ENCODE peak calls at places on chromosomes 6 and 20, in ten cellular contexts. One of them, this sample, is unnamed.

GRCh38 chr20:23641936-23642751 is 4.4 kb upstream of the CST3 start:
- DNase-seq in Kasumi-1: peak; percentile 30
- DNase-seq in BE2C: peak; percentile 49
- DNase-seq in nephron progenitor cell: no peak
- DNase-seq in T-cell: no peak
- DNase-seq in NCI-H1694 treated with DMSO at 0.1 percent for 48 hours: no peak
- DNase-seq in SHP77: no peak
- DNase-seq in fibroblast of the aortic adventitia: peak; percentile 89
- DNase-seq in A172: peak; percentile 78
- DNase-seq in CD8-positive, alpha-beta T cell: no peak
- DNase-seq in this sample: peak; percentile 53

GRCh38 chr6:150478651-150479498 is 110.1 kb downstream of the IYD start:
- DNase-seq in Kasumi-1: no peak
- DNase-seq in SHP77: no peak
- DNase-seq in CD8-positive, alpha-beta T cell: no peak
- DNase-seq in BE2C: no peak
- DNase-seq in fibroblast of the aortic adventitia: no peak
- DNase-seq in nephron progenitor cell: no peak
- DNase-seq in A172: no peak
- DNase-seq in NCI-H1694 treated with DMSO at 0.1 percent for 48 hours: no peak
- DNase-seq in T-cell: no peak
- DNase-seq in this sample: no peak

GRCh38 chr6:116265081-116265829 is 11.4 kb upstream of the TSPYL4 start:
- DNase-seq in NCI-H1694 treated with DMSO at 0.1 percent for 48 hours: no peak
- DNase-seq in SHP77: peak; percentile 68
- DNase-seq in A172: peak; percentile 74
- DNase-seq in CD8-positive, alpha-beta T cell: no peak
- DNase-seq in nephron progenitor cell: no peak
- DNase-seq in Kasumi-1: no peak
- DNase-seq in BE2C: peak; percentile 41
- DNase-seq in fibroblast of the aortic adventitia: no peak
- DNase-seq in T-cell: no peak
- DNase-seq in this sample: no peak

GRCh38 chr6:87830834-87831374 is 128.9 kb upstream of the AKIRIN2 start:
- DNase-seq in SHP77: no peak
- DNase-seq in BE2C: no peak
- DNase-seq in NCI-H1694 treated with DMSO at 0.1 percent for 48 hours: no peak
- DNase-seq in fibroblast of the aortic adventitia: no peak
- DNase-seq in A172: no peak
- DNase-seq in T-cell: no peak
- DNase-seq in nephron progenitor cell: no peak
- DNase-seq in CD8-positive, alpha-beta T cell: no peak
- DNase-seq in Kasumi-1: no peak
- DNase-seq in this sample: no peak

GRCh38 chr20:25055711-25056492 is 2.0 kb downstream of the ACSS1 start:
- DNase-seq in nephron progenitor cell: no peak
- DNase-seq in SHP77: no peak
- DNase-seq in fibroblast of the aortic adventitia: no peak
- DNase-seq in T-cell: no peak
- DNase-seq in A172: peak; percentile 41
- DNase-seq in BE2C: no peak
- DNase-seq in NCI-H1694 treated with DMSO at 0.1 percent for 48 hours: no peak
- DNase-seq in CD8-positive, alpha-beta T cell: no peak
- DNase-seq in Kasumi-1: no peak
- DNase-seq in this sample: no peak

GRCh38 chr20:21388566-21388965 is 8.8 kb downstream of the NKX2-4 start:
- DNase-seq in NCI-H1694 treated with DMSO at 0.1 percent for 48 hours: no peak
- DNase-seq in Kasumi-1: no peak
- DNase-seq in CD8-positive, alpha-beta T cell: no peak
- DNase-seq in SHP77: no peak
- DNase-seq in A172: no peak
- DNase-seq in fibroblast of the aortic adventitia: no peak
- DNase-seq in T-cell: no peak
- DNase-seq in nephron progenitor cell: no peak
- DNase-seq in BE2C: no peak
- DNase-seq in this sample: no peak

GRCh38 chr6:1631251-1631650 is 21.5 kb downstream of the FOXC1 start:
- DNase-seq in BE2C: no peak
- DNase-seq in CD8-positive, alpha-beta T cell: no peak
- DNase-seq in A172: no peak
- DNase-seq in NCI-H1694 treated with DMSO at 0.1 percent for 48 hours: no peak
- DNase-seq in Kasumi-1: no peak
- DNase-seq in T-cell: no peak
- DNase-seq in nephron progenitor cell: no peak
- DNase-seq in fibroblast of the aortic adventitia: no peak
- DNase-seq in SHP77: no peak
- DNase-seq in this sample: no peak

GRCh38 chr6:24537771-24538385 is 43.1 kb downstream of the ALDH5A1 start:
- DNase-seq in SHP77: no peak
- DNase-seq in Kasumi-1: no peak
- DNase-seq in T-cell: no peak
- DNase-seq in CD8-positive, alpha-beta T cell: no peak
- DNase-seq in A172: no peak
- DNase-seq in BE2C: no peak
- DNase-seq in nephron progenitor cell: no peak
- DNase-seq in NCI-H1694 treated with DMSO at 0.1 percent for 48 hours: no peak
- DNase-seq in fibroblast of the aortic adventitia: no peak
- DNase-seq in this sample: no peak

GRCh38 chr6:4055420-4056041 is 23.4 kb downstream of the FAM217A start:
- DNase-seq in CD8-positive, alpha-beta T cell: no peak
- DNase-seq in T-cell: no peak
- DNase-seq in BE2C: peak; percentile 33
- DNase-seq in SHP77: peak; percentile 3
- DNase-seq in fibroblast of the aortic adventitia: peak; percentile 69
- DNase-seq in Kasumi-1: peak; percentile 55
- DNase-seq in nephron progenitor cell: no peak
- DNase-seq in NCI-H1694 treated with DMSO at 0.1 percent for 48 hours: peak; percentile 17
- DNase-seq in A172: peak; percentile 75
- DNase-seq in this sample: peak; percentile 78

GRCh38 chr20:35883341-35883777 is 70.9 kb downstream of the SCAND1 start:
- DNase-seq in nephron progenitor cell: peak; percentile 49
- DNase-seq in SHP77: no peak
- DNase-seq in A172: peak; percentile 19
- DNase-seq in BE2C: peak; percentile 30
- DNase-seq in NCI-H1694 treated with DMSO at 0.1 percent for 48 hours: no peak
- DNase-seq in CD8-positive, alpha-beta T cell: no peak
- DNase-seq in T-cell: no peak
- DNase-seq in fibroblast of the aortic adventitia: no peak
- DNase-seq in Kasumi-1: no peak
- DNase-seq in this sample: no peak

GRCh38 chr6:102488729-102489128 is 1095.2 kb downstream of the GRIK2 start:
- DNase-seq in Kasumi-1: peak; percentile 4
- DNase-seq in nephron progenitor cell: no peak
- DNase-seq in BE2C: no peak
- DNase-seq in CD8-positive, alpha-beta T cell: no peak
- DNase-seq in T-cell: no peak
- DNase-seq in fibroblast of the aortic adventitia: peak; percentile 0
- DNase-seq in A172: peak; percentile 38
- DNase-seq in NCI-H1694 treated with DMSO at 0.1 percent for 48 hours: no peak
- DNase-seq in SHP77: no peak
- DNase-seq in this sample: peak; percentile 13

GRCh38 chr6:56444855-56445254 is 197.5 kb upstream of the COL21A1 start:
- DNase-seq in T-cell: no peak
- DNase-seq in NCI-H1694 treated with DMSO at 0.1 percent for 48 hours: no peak
- DNase-seq in Kasumi-1: no peak
- DNase-seq in nephron progenitor cell: no peak
- DNase-seq in BE2C: no peak
- DNase-seq in SHP77: no peak
- DNase-seq in A172: no peak
- DNase-seq in CD8-positive, alpha-beta T cell: no peak
- DNase-seq in fibroblast of the aortic adventitia: no peak
- DNase-seq in this sample: no peak

GRCh38 chr6:11006060-11006459 is 38.0 kb downstream of the ELOVL2 start:
- DNase-seq in BE2C: no peak
- DNase-seq in fibroblast of the aortic adventitia: no peak
- DNase-seq in T-cell: no peak
- DNase-seq in Kasumi-1: no peak
- DNase-seq in nephron progenitor cell: no peak
- DNase-seq in CD8-positive, alpha-beta T cell: no peak
- DNase-seq in SHP77: peak; percentile 1
- DNase-seq in A172: no peak
- DNase-seq in NCI-H1694 treated with DMSO at 0.1 percent for 48 hours: no peak
- DNase-seq in this sample: no peak

GRCh38 chr20:38434310-38434741 is 802 bp downstream of the SNHG17 start:
- DNase-seq in A172: peak; percentile 17
- DNase-seq in SHP77: no peak
- DNase-seq in T-cell: no peak
- DNase-seq in BE2C: no peak
- DNase-seq in Kasumi-1: peak; percentile 12
- DNase-seq in NCI-H1694 treated with DMSO at 0.1 percent for 48 hours: no peak
- DNase-seq in CD8-positive, alpha-beta T cell: peak; percentile 18
- DNase-seq in fibroblast of the aortic adventitia: peak; percentile 24
- DNase-seq in nephron progenitor cell: peak; percentile 29
- DNase-seq in this sample: no peak

GRCh38 chr6:57822896-57823358 is 505.5 kb downstream of the PRIM2 start:
- DNase-seq in BE2C: no peak
- DNase-seq in CD8-positive, alpha-beta T cell: no peak
- DNase-seq in A172: no peak
- DNase-seq in SHP77: no peak
- DNase-seq in fibroblast of the aortic adventitia: peak; percentile 4
- DNase-seq in Kasumi-1: no peak
- DNase-seq in nephron progenitor cell: no peak
- DNase-seq in NCI-H1694 treated with DMSO at 0.1 percent for 48 hours: no peak
- DNase-seq in T-cell: no peak
- DNase-seq in this sample: no peak

GRCh38 chr6:85464260-85464644 is 14.4 kb downstream of the NT5E start:
- DNase-seq in NCI-H1694 treated with DMSO at 0.1 percent for 48 hours: no peak
- DNase-seq in nephron progenitor cell: no peak
- DNase-seq in CD8-positive, alpha-beta T cell: peak; percentile 19
- DNase-seq in SHP77: no peak
- DNase-seq in Kasumi-1: peak; percentile 49
- DNase-seq in T-cell: no peak
- DNase-seq in A172: peak; percentile 98
- DNase-seq in fibroblast of the aortic adventitia: peak; percentile 97
- DNase-seq in BE2C: no peak
- DNase-seq in this sample: peak; percentile 85

GRCh38 chr6:125584468-125584939 is 164.9 kb upstream of the HEY2 start:
- DNase-seq in NCI-H1694 treated with DMSO at 0.1 percent for 48 hours: no peak
- DNase-seq in nephron progenitor cell: peak; percentile 35
- DNase-seq in fibroblast of the aortic adventitia: no peak
- DNase-seq in A172: peak; percentile 47
- DNase-seq in SHP77: peak; percentile 36
- DNase-seq in CD8-positive, alpha-beta T cell: no peak
- DNase-seq in Kasumi-1: no peak
- DNase-seq in T-cell: no peak
- DNase-seq in BE2C: no peak
- DNase-seq in this sample: no peak

GRCh38 chr20:16434087-16434664 is 139.1 kb downstream of the KIF16B start:
- DNase-seq in SHP77: peak; percentile 44
- DNase-seq in BE2C: peak; percentile 79
- DNase-seq in nephron progenitor cell: peak; percentile 72
- DNase-seq in CD8-positive, alpha-beta T cell: peak; percentile 16
- DNase-seq in NCI-H1694 treated with DMSO at 0.1 percent for 48 hours: peak; percentile 13
- DNase-seq in fibroblast of the aortic adventitia: peak; percentile 28
- DNase-seq in A172: no peak
- DNase-seq in Kasumi-1: peak; percentile 47
- DNase-seq in T-cell: peak; percentile 1
- DNase-seq in this sample: peak; percentile 26

GRCh38 chr6:43301081-43301870 is 3.2 kb downstream of the SLC22A7 start:
- DNase-seq in fibroblast of the aortic adventitia: no peak
- DNase-seq in CD8-positive, alpha-beta T cell: no peak
- DNase-seq in A172: no peak
- DNase-seq in nephron progenitor cell: no peak
- DNase-seq in T-cell: no peak
- DNase-seq in NCI-H1694 treated with DMSO at 0.1 percent for 48 hours: no peak
- DNase-seq in BE2C: no peak
- DNase-seq in Kasumi-1: no peak
- DNase-seq in SHP77: no peak
- DNase-seq in this sample: no peak

GRCh38 chr20:57749861-57750260 is 40.0 kb upstream of the PMEPA1 start:
- DNase-seq in BE2C: no peak
- DNase-seq in T-cell: no peak
- DNase-seq in fibroblast of the aortic adventitia: no peak
- DNase-seq in Kasumi-1: peak; percentile 14
- DNase-seq in A172: no peak
- DNase-seq in nephron progenitor cell: no peak
- DNase-seq in NCI-H1694 treated with DMSO at 0.1 percent for 48 hours: no peak
- DNase-seq in CD8-positive, alpha-beta T cell: no peak
- DNase-seq in SHP77: no peak
- DNase-seq in this sample: no peak

GRCh38 chr6:36720251-36721141 is 22.9 kb downstream of the RAB44 start:
- DNase-seq in SHP77: peak; percentile 70
- DNase-seq in BE2C: no peak
- DNase-seq in NCI-H1694 treated with DMSO at 0.1 percent for 48 hours: no peak
- DNase-seq in CD8-positive, alpha-beta T cell: no peak
- DNase-seq in Kasumi-1: no peak
- DNase-seq in A172: no peak
- DNase-seq in T-cell: no peak
- DNase-seq in nephron progenitor cell: no peak
- DNase-seq in fibroblast of the aortic adventitia: no peak
- DNase-seq in this sample: no peak

GRCh38 chr6:56685102-56685733 is 42.5 kb upstream of the DST start:
- DNase-seq in nephron progenitor cell: no peak
- DNase-seq in A172: no peak
- DNase-seq in Kasumi-1: no peak
- DNase-seq in CD8-positive, alpha-beta T cell: no peak
- DNase-seq in BE2C: no peak
- DNase-seq in fibroblast of the aortic adventitia: no peak
- DNase-seq in T-cell: no peak
- DNase-seq in SHP77: no peak
- DNase-seq in NCI-H1694 treated with DMSO at 0.1 percent for 48 hours: no peak
- DNase-seq in this sample: no peak

GRCh38 chr6:152750694-152751093 is at the start of gene VIP:
- DNase-seq in T-cell: no peak
- DNase-seq in Kasumi-1: peak; percentile 58
- DNase-seq in CD8-positive, alpha-beta T cell: no peak
- DNase-seq in NCI-H1694 treated with DMSO at 0.1 percent for 48 hours: no peak
- DNase-seq in SHP77: no peak
- DNase-seq in nephron progenitor cell: peak; percentile 54
- DNase-seq in BE2C: peak; percentile 44
- DNase-seq in A172: peak; percentile 55
- DNase-seq in fibroblast of the aortic adventitia: peak; percentile 55
- DNase-seq in this sample: peak; percentile 30

GRCh38 chr6:154510144-154510905 is at the start of gene CNKSR3:
- DNase-seq in fibroblast of the aortic adventitia: peak; percentile 92
- DNase-seq in T-cell: no peak
- DNase-seq in SHP77: peak; percentile 98
- DNase-seq in Kasumi-1: peak; percentile 95
- DNase-seq in CD8-positive, alpha-beta T cell: no peak
- DNase-seq in nephron progenitor cell: peak; percentile 97
- DNase-seq in A172: peak; percentile 74
- DNase-seq in NCI-H1694 treated with DMSO at 0.1 percent for 48 hours: peak; percentile 62
- DNase-seq in BE2C: peak; percentile 95
- DNase-seq in this sample: peak; percentile 74

GRCh38 chr6:39381535-39382140 is 59.1 kb upstream of the KCNK16 start:
- DNase-seq in nephron progenitor cell: no peak
- DNase-seq in NCI-H1694 treated with DMSO at 0.1 percent for 48 hours: no peak
- DNase-seq in BE2C: no peak
- DNase-seq in fibroblast of the aortic adventitia: no peak
- DNase-seq in SHP77: no peak
- DNase-seq in Kasumi-1: no peak
- DNase-seq in A172: no peak
- DNase-seq in T-cell: no peak
- DNase-seq in CD8-positive, alpha-beta T cell: no peak
- DNase-seq in this sample: no peak

GRCh38 chr6:63640062-63640461 is 4.5 kb downstream of the PHF3 start:
- DNase-seq in T-cell: no peak
- DNase-seq in fibroblast of the aortic adventitia: peak; percentile 49
- DNase-seq in SHP77: no peak
- DNase-seq in A172: peak; percentile 19
- DNase-seq in BE2C: no peak
- DNase-seq in nephron progenitor cell: no peak
- DNase-seq in NCI-H1694 treated with DMSO at 0.1 percent for 48 hours: no peak
- DNase-seq in Kasumi-1: no peak
- DNase-seq in CD8-positive, alpha-beta T cell: no peak
- DNase-seq in this sample: peak; percentile 12

GRCh38 chr6:83258517-83258916 is 65.4 kb downstream of the RWDD2A start:
- DNase-seq in SHP77: no peak
- DNase-seq in NCI-H1694 treated with DMSO at 0.1 percent for 48 hours: no peak
- DNase-seq in Kasumi-1: no peak
- DNase-seq in T-cell: no peak
- DNase-seq in BE2C: no peak
- DNase-seq in A172: peak; percentile 51
- DNase-seq in fibroblast of the aortic adventitia: peak; percentile 43
- DNase-seq in CD8-positive, alpha-beta T cell: no peak
- DNase-seq in nephron progenitor cell: no peak
- DNase-seq in this sample: no peak

GRCh38 chr20:32184953-32185603 is 22.5 kb downstream of the PLAGL2 start:
- DNase-seq in fibroblast of the aortic adventitia: no peak
- DNase-seq in BE2C: no peak
- DNase-seq in Kasumi-1: no peak
- DNase-seq in NCI-H1694 treated with DMSO at 0.1 percent for 48 hours: no peak
- DNase-seq in A172: no peak
- DNase-seq in T-cell: no peak
- DNase-seq in SHP77: no peak
- DNase-seq in nephron progenitor cell: no peak
- DNase-seq in CD8-positive, alpha-beta T cell: no peak
- DNase-seq in this sample: no peak